ENCODE peak calls at places on chromosomes 13 and 19, in seven cellular contexts. B, V, N, K, T, R and I are unnamed samples.

GRCh38 chr13:24723206-24723605 is 40.8 kb upstream of the RNF17 start:
- DNase-seq in V (no peak), N (no peak), R (no peak), T (no peak), B (no peak), K (no peak), I (no peak)

GRCh38 chr13:90518398-90518797 is 829.1 kb upstream of the MIR17HG start:
- DNase-seq in T (no peak), K (no peak), B (no peak), V (no peak), N (no peak), R (no peak), I (no peak)

GRCh38 chr13:61612192-61612591 is 196.5 kb upstream of the PCDH20 start:
- DNase-seq in T (no peak), B (no peak), N (no peak), V (no peak), R (no peak), K (no peak), I (peak; percentile 53)

GRCh38 chr13:101661839-101662238 is 209.4 kb downstream of the ITGBL1 start:
- DNase-seq in T (no peak), R (no peak), V (no peak), K (peak; percentile 41), B (no peak), N (no peak), I (no peak)

GRCh38 chr13:98802999-98803666 is 50.7 kb upstream of the SLC15A1 start:
- DNase-seq in N (no peak), R (no peak), K (no peak), B (no peak), T (no peak), V (no peak), I (no peak)

GRCh38 chr13:50340566-50341287 is 325.5 kb downstream of the KCNRG start:
- DNase-seq in T (no peak), B (no peak), V (no peak), K (no peak), R (no peak), N (no peak), I (no peak)

GRCh38 chr13:44238011-44238421 is 135.6 kb upstream of the SERP2 start:
- DNase-seq in V (peak; percentile 81), T (no peak), N (no peak), R (no peak), K (peak; percentile 85), B (peak; percentile 79), I (no peak)

GRCh38 chr13:71879129-71879535 is 12.1 kb upstream of the DACH1 start:
- DNase-seq in N (peak; percentile 52), R (peak; percentile 8), B (peak; percentile 27), V (peak; percentile 37), T (peak; percentile 71), K (peak; percentile 11), I (no peak)

GRCh38 chr13:51532736-51533197 is 51.5 kb upstream of the WDFY2 start:
- DNase-seq in T (peak; percentile 57), N (no peak), K (no peak), V (no peak), B (no peak), R (no peak), I (no peak)

GRCh38 chr19:8575467-8575997 is 1.7 kb downstream of the MYO1F start:
- DNase-seq in K (peak; percentile 65), N (no peak), B (peak; percentile 35), V (no peak), T (peak; percentile 92), R (no peak), I (no peak)

GRCh38 chr19:43462887-43463380 is 2.5 kb downstream of the LYPD3 start:
- DNase-seq in V (no peak), B (no peak), N (no peak), K (no peak), T (no peak), R (no peak), I (no peak)

GRCh38 chr13:30123575-30123974 is 183.8 kb downstream of the KATNAL1 start:
- DNase-seq in K (no peak), B (no peak), T (no peak), R (no peak), N (no peak), V (no peak), I (no peak)

GRCh38 chr13:105665284-105665683 is 870.2 kb downstream of the EFNB2 start:
- DNase-seq in R (no peak), V (peak; percentile 86), B (peak; percentile 54), K (no peak), T (peak; percentile 19), N (no peak), I (no peak)

GRCh38 chr13:47798906-47799305 is 202.2 kb downstream of the SUCLA2 start:
- DNase-seq in V (peak; percentile 23), N (peak; percentile 66), T (peak; percentile 46), B (peak; percentile 21), R (no peak), K (peak; percentile 51), I (no peak)

GRCh38 chr13:51271528-51272070 is 49.4 kb downstream of the FAM124A start:
- DNase-seq in T (no peak), R (no peak), N (no peak), B (no peak), K (peak; percentile 12), V (no peak), I (no peak)

GRCh38 chr19:33414667-33415605 is 41.4 kb downstream of the CEBPG start:
- DNase-seq in N (no peak), R (no peak), K (no peak), B (no peak), T (no peak), V (no peak), I (no peak)

GRCh38 chr13:107534548-107534947 is 680.8 kb downstream of the LIG4 start:
- DNase-seq in K (peak; percentile 22), B (peak; percentile 34), R (no peak), V (no peak), N (no peak), T (peak; percentile 40), I (no peak)

GRCh38 chr19:41420101-41420880 is 6.9 kb downstream of the B3GNT8 start:
- DNase-seq in K (no peak), B (no peak), V (no peak), N (peak; percentile 39), T (no peak), R (no peak), I (no peak)

GRCh38 chr19:56594446-56594782 is 688 bp upstream of the ZNF71 start:
- DNase-seq in B (no peak), K (no peak), V (no peak), N (no peak), R (no peak), T (no peak), I (no peak)

GRCh38 chr19:29926031-29926430 is 16.0 kb upstream of the URI1 start:
- DNase-seq in T (no peak), B (no peak), N (no peak), R (no peak), V (no peak), K (no peak), I (peak; percentile 42)

GRCh38 chr13:36533806-36534205 is 101.5 kb downstream of the CCNA1 start:
- DNase-seq in B (no peak), V (peak; percentile 76), T (peak; percentile 59), N (no peak), R (no peak), K (no peak), I (no peak)
- H3K27ac ChIP-seq in B (no peak overlapping the region), V (no peak overlapping the region), T (no peak overlapping the region), N (no peak overlapping the region), R (no peak overlapping the region), K (no peak overlapping the region), I (no peak overlapping the region)

DNA sequence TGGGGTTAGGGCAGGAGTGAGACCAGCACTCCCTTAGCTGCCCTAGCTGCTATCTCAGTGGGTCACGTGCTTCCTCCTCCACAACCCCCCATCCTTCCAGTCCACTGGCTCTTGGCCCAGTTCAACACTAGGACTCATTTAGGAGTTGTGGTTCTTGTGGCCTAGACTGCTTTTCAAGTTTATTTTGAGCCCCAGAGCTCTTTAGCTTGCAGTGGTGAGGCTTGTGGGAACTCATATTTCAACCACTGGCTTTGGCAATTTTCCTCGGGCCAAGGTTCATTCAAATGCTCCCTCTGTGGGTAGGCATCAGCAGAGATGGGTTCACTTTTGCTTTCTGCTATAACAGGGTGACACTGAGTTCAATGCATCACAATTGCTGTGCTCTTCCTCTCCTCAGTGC is 436.2 kb upstream of the SLITRK5 start:
- DNase-seq in R (no peak), V (peak; percentile 40), K (peak; percentile 6), T (no peak), N (no peak), B (peak; percentile 64), I (no peak)
- H3K9ac ChIP-seq in R (no peak overlapping the region), V (no peak overlapping the region), K (no peak overlapping the region), T (no peak overlapping the region), N (no peak overlapping the region), B (no peak overlapping the region), I (no peak overlapping the region)

GRCh38 chr13:95485045-95485517 is 67.4 kb upstream of the CLDN10 start:
- DNase-seq in V (peak; percentile 45), N (no peak), R (no peak), T (peak; percentile 42), B (peak; percentile 42), K (peak; percentile 60), I (no peak)
- H3K27ac ChIP-seq in V (peak overlapping the region; percentile 41), N (no peak overlapping the region), R (no peak overlapping the region), T (no peak overlapping the region), B (no peak overlapping the region), K (no peak overlapping the region), I (no peak overlapping the region)

GRCh38 chr19:46413262-46414031 is at the start of gene CCDC8:
- DNase-seq in V (peak; percentile 97), B (peak; percentile 92), N (no peak), R (no peak), T (peak; percentile 99), K (peak; percentile 74), I (no peak)
- H3K9ac ChIP-seq in V (peak within 1 kb of the TSS; percentile 87), B (peak within 1 kb of the TSS; percentile 82), N (no peak within 1 kb of the TSS), R (no peak within 1 kb of the TSS), T (peak within 1 kb of the TSS; percentile 96), K (peak within 1 kb of the TSS; percentile 65), I (peak within 1 kb of the TSS; percentile 87)

GRCh38 chr19:46416077-46416709 is 2.8 kb upstream of the CCDC8 start:
- DNase-seq in K (peak; percentile 86), N (no peak), R (peak; percentile 40), B (peak; percentile 75), V (peak; percentile 83), T (peak; percentile 96), I (no peak)
- H3K27ac ChIP-seq in K (peak overlapping the region; percentile 37), N (no peak overlapping the region), R (no peak overlapping the region), B (peak overlapping the region; percentile 11), V (peak overlapping the region; percentile 65), T (peak overlapping the region; percentile 93), I (peak overlapping the region; percentile 55)

DNA sequence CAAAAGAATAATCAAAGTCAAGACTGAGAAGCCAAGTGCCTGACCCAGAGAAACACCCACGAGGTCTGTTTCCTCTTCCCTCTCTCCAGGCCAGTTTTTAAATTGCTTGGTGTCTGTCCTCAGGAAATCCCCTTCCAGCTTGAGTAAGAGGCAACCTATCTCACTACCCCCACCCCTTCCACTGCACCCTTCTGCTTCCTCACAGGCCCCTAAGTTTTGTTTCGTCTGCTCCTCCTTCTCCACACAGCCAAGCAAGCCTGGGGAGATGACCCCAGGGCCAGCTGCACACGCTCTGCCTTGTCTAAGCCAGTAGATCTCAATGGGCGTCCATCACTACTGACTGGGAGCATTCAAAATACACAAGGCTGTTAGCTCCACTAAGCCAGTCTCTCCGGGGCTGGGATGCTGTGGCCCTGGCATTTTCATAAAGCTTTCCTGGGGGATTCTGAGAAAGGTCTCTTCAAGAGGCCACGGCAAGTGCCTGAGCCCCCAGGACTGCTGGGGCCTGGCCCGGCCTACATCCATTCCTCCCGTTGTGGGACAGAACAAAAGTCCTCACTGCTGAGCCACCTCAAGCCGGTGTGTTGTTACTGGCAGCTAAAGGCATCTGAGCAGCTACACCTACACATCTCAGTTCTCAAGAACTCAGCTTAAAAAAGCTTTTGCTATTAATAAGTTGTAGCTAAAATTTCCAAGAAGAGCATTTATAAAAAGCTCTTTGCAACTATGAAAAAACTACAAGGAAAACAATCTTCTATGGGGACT is 14.9 kb upstream of the IL4I1 start:
- DNase-seq in K (no peak), N (no peak), V (no peak), B (peak; percentile 52), T (no peak), R (no peak), I (no peak)
- H3K9ac ChIP-seq in K (no peak overlapping the region), N (no peak overlapping the region), V (no peak overlapping the region), B (no peak overlapping the region), T (no peak overlapping the region), R (no peak overlapping the region), I (no peak overlapping the region)